ENCODE peak calls at places on chromosomes 13 and 19, in ten cellular contexts. R is hepatocyte; K is CD4-positive, alpha-beta T cell; A is tibial artery; G is cardiac muscle cell; B is IMR-90; I is heart left ventricle; W is heart right ventricle; S is adrenal gland; V is uterus. U is an unnamed sample.

GRCh38 chr19:18978616-18979015 is 37.6 kb upstream of the HOMER3 start:
- DNase-seq in W (no peak), A (no peak), V (no peak), R (no peak), G (no peak), K (no peak), B (no peak), S (no peak), I (no peak), U (no peak)

GRCh38 chr13:110529522-110530311 is 31.8 kb downstream of the RAB20 start:
- DNase-seq in V (no peak), G (no peak), R (no peak), S (no peak), W (no peak), I (no peak), K (no peak), B (no peak), A (no peak), U (peak; percentile 29)

GRCh38 chr19:54127688-54128440 is 9.7 kb upstream of the CNOT3 start:
- DNase-seq in A (no peak), B (no peak), S (no peak), G (no peak), I (no peak), R (no peak), K (no peak), V (no peak), W (no peak), U (no peak)

GRCh38 chr13:86464193-86464592 is 665.0 kb upstream of the SLITRK6 start:
- DNase-seq in I (no peak), R (no peak), A (no peak), B (no peak), G (no peak), S (no peak), K (no peak), W (no peak), V (no peak), U (no peak)

GRCh38 chr19:12772323-12772722 is 3.0 kb downstream of the HOOK2 start:
- DNase-seq in K (no peak), S (no peak), R (no peak), I (peak; percentile 91), B (no peak), G (no peak), W (peak; percentile 71), V (no peak), A (no peak), U (no peak)

GRCh38 chr19:52896431-52897148 is 845 bp downstream of the ZNF320 start:
- DNase-seq in A (peak; percentile 24), K (no peak), V (peak; percentile 34), W (peak; percentile 20), B (peak; percentile 1), G (peak; percentile 21), I (peak; percentile 46), S (peak; percentile 36), R (peak; percentile 66), U (peak; percentile 45)

GRCh38 chr19:15286688-15287355 is 45.5 kb downstream of the BRD4 start:
- DNase-seq in G (no peak), R (no peak), I (no peak), W (no peak), B (no peak), A (no peak), S (no peak), V (no peak), K (no peak), U (no peak)

GRCh38 chr19:8081569-8082550 is 29.3 kb downstream of the CCL25 start:
- DNase-seq in A (no peak), G (peak; percentile 70), K (no peak), V (no peak), S (no peak), B (no peak), W (no peak), I (no peak), R (no peak), U (no peak)

GRCh38 chr19:48308695-48309586 is 16.4 kb upstream of the EMP3 start:
- DNase-seq in A (no peak), S (no peak), B (no peak), I (no peak), W (no peak), R (peak; percentile 66), G (peak; percentile 39), V (no peak), K (no peak), U (no peak)

GRCh38 chr13:80823472-80823871 is 482.5 kb upstream of the SPRY2 start:
- DNase-seq in V (no peak), W (no peak), A (no peak), G (no peak), K (no peak), R (no peak), B (no peak), I (no peak), S (no peak), U (no peak)

GRCh38 chr19:2754659-2755447 is 15.0 kb upstream of the SLC39A3 start:
- DNase-seq in B (no peak), A (no peak), W (no peak), S (no peak), I (no peak), R (no peak), V (no peak), G (no peak), K (no peak), U (no peak)

GRCh38 chr19:36010402-36010801 is 1.8 kb upstream of the SYNE4 start:
- DNase-seq in A (no peak), B (no peak), R (no peak), I (no peak), S (no peak), G (no peak), K (no peak), V (no peak), W (no peak), U (no peak)

GRCh38 chr13:79318664-79319063 is 87.4 kb downstream of the RBM26 start:
- DNase-seq in A (no peak), V (no peak), B (no peak), R (no peak), S (no peak), W (no peak), K (no peak), G (no peak), I (no peak), U (no peak)

GRCh38 chr19:46431824-46432223 is 3.1 kb upstream of the PNMA8C start:
- DNase-seq in W (no peak), G (no peak), A (peak; percentile 7), I (no peak), B (no peak), R (no peak), S (no peak), K (no peak), V (no peak), U (no peak)

GRCh38 chr19:46429999-46430398 is 1.3 kb upstream of the PNMA8C start:
- DNase-seq in B (no peak), W (no peak), S (no peak), K (no peak), R (no peak), G (no peak), I (no peak), V (no peak), A (no peak), U (no peak)

GRCh38 chr19:46435009-46435408 is 6.3 kb upstream of the PNMA8C start:
- DNase-seq in R (no peak), V (no peak), S (no peak), B (no peak), W (no peak), G (no peak), A (no peak), I (no peak), K (no peak), U (no peak)
- H3K27ac ChIP-seq in R (no peak overlapping the region), V (no peak overlapping the region), S (no peak overlapping the region), B (no peak overlapping the region), W (no peak overlapping the region), G (no peak overlapping the region), A (no peak overlapping the region), I (no peak overlapping the region), K (no peak overlapping the region), U (no peak overlapping the region)

GRCh38 chr13:113074401-113074800 is 31.2 kb upstream of the F7 start:
- DNase-seq in I (peak; percentile 20), A (no peak), R (no peak), B (no peak), V (no peak), K (no peak), G (no peak), W (no peak), S (no peak), U (peak; percentile 65)

GRCh38 chr13:113074876-113075275 is 30.7 kb upstream of the F7 start:
- DNase-seq in V (no peak), S (no peak), I (peak; percentile 12), G (no peak), K (no peak), B (no peak), A (no peak), R (no peak), W (no peak), U (peak; percentile 61)

GRCh38 chr13:113072370-113072769 is 33.2 kb upstream of the F7 start:
- DNase-seq in V (no peak), K (no peak), R (no peak), A (no peak), I (no peak), G (no peak), S (no peak), W (no peak), B (no peak), U (no peak)

GRCh38 chr13:113075711-113076110 is 29.9 kb upstream of the F7 start:
- DNase-seq in G (no peak), S (no peak), V (no peak), I (peak; percentile 18), W (no peak), K (no peak), R (no peak), B (no peak), A (no peak), U (peak; percentile 60)

GRCh38 chr13:113073942-113074341 is 31.6 kb upstream of the F7 start:
- DNase-seq in G (no peak), W (no peak), R (no peak), B (no peak), A (no peak), V (no peak), K (no peak), I (no peak), S (no peak), U (peak; percentile 45)
- H3K27ac ChIP-seq in G (no peak overlapping the region), W (no peak overlapping the region), R (no peak overlapping the region), B (no peak overlapping the region), A (no peak overlapping the region), V (no peak overlapping the region), K (no peak overlapping the region), I (no peak overlapping the region), S (no peak overlapping the region), U (no peak overlapping the region)

DNA sequence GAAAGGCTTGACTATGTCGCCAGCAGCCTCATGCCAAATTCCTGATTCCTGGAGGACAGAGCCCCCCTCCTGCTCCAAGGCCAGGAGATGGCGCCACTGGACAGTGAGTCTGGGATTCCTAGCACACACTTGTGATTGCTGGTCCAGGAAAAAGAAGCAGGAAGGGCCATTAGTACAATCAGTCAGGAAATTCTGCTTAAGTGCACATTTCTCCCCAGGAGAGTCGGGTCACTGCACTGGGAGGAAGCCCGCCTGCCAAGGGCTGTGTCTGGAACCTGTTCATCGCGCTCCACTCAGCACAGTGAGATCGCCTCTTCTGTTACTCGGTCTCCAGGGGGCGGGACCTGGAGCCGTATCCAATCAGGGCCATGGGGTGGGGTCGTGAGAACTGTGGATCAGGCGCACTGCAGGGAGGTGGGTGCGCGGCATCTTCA is 65.1 kb downstream of the ZNF823 start:
- DNase-seq in I (peak; percentile 72), G (peak; percentile 83), W (peak; percentile 83), S (peak; percentile 61), A (peak; percentile 67), V (peak; percentile 53), K (no peak), B (peak; percentile 55), R (peak; percentile 81), U (no peak)
- H3K27ac ChIP-seq in I (peak overlapping the region; percentile 42), G (peak overlapping the region; percentile 42), W (no peak overlapping the region), S (no peak overlapping the region), A (no peak overlapping the region), V (peak overlapping the region; percentile 2), K (no peak overlapping the region), B (no peak overlapping the region), R (no peak overlapping the region), U (peak overlapping the region; percentile 40)

GRCh38 chr13:97329331-97329730 is 104.6 kb upstream of the RAP2A start:
- DNase-seq in B (peak; percentile 44), K (no peak), I (no peak), A (no peak), S (no peak), V (no peak), G (peak; percentile 58), R (no peak), W (no peak), U (no peak)
- H3K27ac ChIP-seq in B (peak overlapping the region; percentile 27), K (no peak overlapping the region), I (no peak overlapping the region), A (no peak overlapping the region), S (no peak overlapping the region), V (no peak overlapping the region), G (no peak overlapping the region), R (no peak overlapping the region), W (no peak overlapping the region), U (no peak overlapping the region)

U was measured in left lung.